ENCODE peak calls at places on chromosomes 2 and 18, in seven cellular contexts. K is fibroblast of mammary gland; C is activated CD8-positive, alpha-beta memory T cell treated with anti-CD3 and anti-CD28 coated beads for 48 hours; L is HEK293T; A is upper lobe of right lung; T is T-helper 1 cell; Y is GF-D8. M is an unnamed sample.

GRCh38 chr18:80109676-80110078 is 615 bp downstream of the ADNP2 start:
- DNase-seq in K (peak; percentile 48), C (peak; percentile 20), L (no peak), A (no peak), T (peak; percentile 24), Y (no peak), M (peak; percentile 22)

GRCh38 chr2:119175517-119175916 is 17.0 kb upstream of the C1QL2 start:
- DNase-seq in K (no peak), C (no peak), L (no peak), A (no peak), T (no peak), Y (no peak), M (no peak)

GRCh38 chr2:223306371-223306770 is 254.4 kb downstream of the KCNE4 start:
- DNase-seq in K (peak; percentile 51), C (no peak), L (peak; percentile 12), A (no peak), T (no peak), Y (no peak), M (no peak)

GRCh38 chr2:226647626-226648518 is 151.7 kb downstream of the IRS1 start:
- DNase-seq in K (peak; percentile 51), C (no peak), L (no peak), A (no peak), T (no peak), Y (no peak), M (no peak)

GRCh38 chr2:26848336-26849055 is 564 bp downstream of the DPYSL5 start:
- DNase-seq in K (no peak), C (no peak), L (peak; percentile 55), A (peak; percentile 67), T (no peak), Y (no peak), M (no peak)

GRCh38 chr2:46276652-46277051 is 20.6 kb upstream of the EPAS1 start:
- DNase-seq in K (peak; percentile 10), C (no peak), L (no peak), A (no peak), T (no peak), Y (no peak), M (no peak)

GRCh38 chr2:237405006-237405559 is 8.9 kb downstream of the COL6A3 start:
- DNase-seq in K (peak; percentile 91), C (no peak), L (no peak), A (no peak), T (no peak), Y (no peak), M (no peak)

GRCh38 chr2:175874291-175874690 is 127.8 kb downstream of the LNPK start:
- DNase-seq in K (no peak), C (no peak), L (no peak), A (no peak), T (no peak), Y (no peak), M (no peak)

GRCh38 chr2:173185437-173185836 is 109.8 kb downstream of the MAP3K20 start:
- DNase-seq in K (no peak), C (no peak), L (no peak), A (no peak), T (no peak), Y (no peak), M (no peak)

GRCh38 chr2:161983010-161983651 is 90.9 kb downstream of the DPP4 start:
- DNase-seq in K (no peak), C (no peak), L (no peak), A (no peak), T (no peak), Y (no peak), M (no peak)

GRCh38 chr2:127145255-127145899 is 38.4 kb upstream of the BIN1 start:
- DNase-seq in K (peak; percentile 69), C (no peak), L (no peak), A (no peak), T (no peak), Y (no peak), M (no peak)

GRCh38 chr2:107001081-107001480 is 115.1 kb upstream of the ST6GAL2 start:
- DNase-seq in K (no peak), C (no peak), L (no peak), A (no peak), T (no peak), Y (no peak), M (no peak)

GRCh38 chr2:167212054-167212648 is 323.9 kb downstream of the XIRP2 start:
- DNase-seq in K (peak; percentile 76), C (no peak), L (peak; percentile 45), A (no peak), T (no peak), Y (no peak), M (peak; percentile 35)